ENCODE peak calls at places on chromosomes 12 and 14, in eight cellular contexts. N is T-helper 2 cell treated with Interferon-gamma antibody and Interleukin-4, amounts not matched to agents 5 μg/mL and 100 μg/mL, for 36 hours; S is fibroblast of pulmonary artery; V is GM23338; I is KBM-7; O is left cardiac atrium; E is cardiac fibroblast; Z is germinal center. C is an unnamed sample.

GRCh38 chr14:91419044-91419397 is 1.4 kb upstream of the CCDC88C start:
- DNase-seq in N (peak), Z (no peak), I (no peak), S (no peak), E (no peak), O (no peak), V (no peak), C (no peak)

GRCh38 chr14:72476657-72477499 is 417.0 kb downstream of the DPF3 start:
- DNase-seq in I (peak), N (peak), S (peak), E (peak), Z (peak), V (peak), O (peak), C (no peak)

GRCh38 chr14:100237735-100238418 is 1.1 kb upstream of the YY1 start:
- DNase-seq in V (peak), S (peak), I (peak), N (peak), E (peak), O (peak), Z (no peak), C (no peak)

GRCh38 chr14:33851931-33852330 is 98.9 kb downstream of the EGLN3 start:
- DNase-seq in O (no peak), I (no peak), V (peak), N (no peak), E (no peak), Z (no peak), S (no peak), C (no peak)

GRCh38 chr12:128637616-128638606 is 185.8 kb downstream of the SLC15A4 start:
- DNase-seq in E (no peak), O (no peak), N (no peak), V (no peak), S (no peak), Z (no peak), I (no peak), C (no peak)

GRCh38 chr14:104187931-104188726 is 49.7 kb downstream of the KIF26A start:
- DNase-seq in I (no peak), Z (no peak), V (peak), O (no peak), N (no peak), E (no peak), S (no peak), C (no peak)

GRCh38 chr14:61569783-61570182 is 125.5 kb upstream of the HIF1A start:
- DNase-seq in I (peak), N (peak), E (peak), S (peak), O (peak), V (no peak), Z (no peak), C (peak)

GRCh38 chr14:55107766-55108554 is 21.1 kb upstream of the LGALS3 start:
- DNase-seq in I (peak), E (peak), V (no peak), O (peak), Z (no peak), S (peak), N (peak), C (peak)

GRCh38 chr14:102140027-102140749 is 491 bp downstream of the WDR20 start:
- DNase-seq in N (peak), S (peak), Z (peak), E (peak), I (peak), O (peak), V (peak), C (peak)

GRCh38 chr14:53634793-53635192 is 321.8 kb downstream of the BMP4 start:
- DNase-seq in O (no peak), I (no peak), N (no peak), Z (no peak), S (no peak), V (no peak), E (no peak), C (no peak)

GRCh38 chr14:67285876-67286452 is 44.7 kb downstream of the PALS1 start:
- DNase-seq in O (no peak), Z (peak), N (no peak), V (peak), E (peak), I (peak), S (peak), C (no peak)

GRCh38 chr12:12405882-12406281 is 49.0 kb downstream of the BORCS5 start:
- DNase-seq in I (no peak), O (no peak), Z (no peak), S (no peak), N (no peak), E (no peak), V (no peak), C (no peak)

GRCh38 chr12:108729612-108730336 is 1.5 kb downstream of the CORO1C start:
- DNase-seq in Z (no peak), N (no peak), V (no peak), E (peak), I (no peak), S (peak), O (no peak), C (peak)

GRCh38 chr12:73106896-73107295 is 834.7 kb downstream of the TRHDE start:
- DNase-seq in S (no peak), O (no peak), V (no peak), Z (no peak), I (no peak), N (no peak), E (no peak), C (no peak)

GRCh38 chr12:109902866-109903265 is 2.8 kb downstream of the TCHP start:
- DNase-seq in E (no peak), I (no peak), S (no peak), V (peak), N (no peak), O (no peak), Z (no peak), C (no peak)

GRCh38 chr12:41345071-41345470 is 157.0 kb downstream of the PDZRN4 start:
- DNase-seq in O (no peak), S (no peak), E (no peak), V (no peak), I (no peak), N (no peak), Z (no peak), C (no peak)

GRCh38 chr14:74015178-74015577 is 3.9 kb downstream of the ENTPD5 start:
- DNase-seq in V (no peak), O (no peak), N (no peak), Z (no peak), I (peak), S (no peak), E (no peak), C (no peak)

GRCh38 chr14:29461131-29461530 is 466.5 kb downstream of the PRKD1 start:
- DNase-seq in V (no peak), S (no peak), Z (no peak), N (no peak), E (no peak), O (no peak), I (no peak), C (no peak)

GRCh38 chr12:29429999-29430698 is 49.2 kb upstream of the ERGIC2 start:
- DNase-seq in Z (no peak), V (no peak), N (no peak), I (no peak), S (no peak), E (no peak), O (no peak), C (no peak)

GRCh38 chr14:79543966-79544365 is 667.3 kb downstream of the DIO2 start:
- DNase-seq in E (peak), Z (no peak), I (no peak), V (peak), S (peak), N (no peak), O (no peak), C (no peak)

GRCh38 chr12:67681145-67681778 is 32.7 kb downstream of the DYRK2 start:
- DNase-seq in O (no peak), E (peak), V (no peak), I (no peak), S (peak), N (no peak), Z (no peak), C (no peak)

GRCh38 chr12:108671110-108671509 is 37.4 kb upstream of the SELPLG start:
- DNase-seq in Z (no peak), N (no peak), I (peak), V (no peak), E (no peak), S (no peak), O (no peak), C (no peak)

GRCh38 chr14:50998612-50999011 is 54.3 kb upstream of the PYGL start:
- DNase-seq in I (no peak), E (no peak), Z (no peak), N (no peak), S (no peak), O (no peak), V (no peak), C (no peak)

GRCh38 chr14:22656945-22657711 is 13.0 kb upstream of the OR6J1 start:
- DNase-seq in N (no peak), S (peak), O (no peak), Z (no peak), E (peak), I (no peak), V (no peak), C (no peak)

GRCh38 chr14:64979336-64980074 is 7.2 kb upstream of the FNTB start:
- DNase-seq in V (peak), O (no peak), I (no peak), S (no peak), Z (no peak), N (no peak), E (peak), C (no peak)

GRCh38 chr14:28656704-28657255 is 109.8 kb upstream of the FOXG1 start:
- DNase-seq in V (no peak), E (no peak), I (no peak), O (no peak), S (no peak), N (no peak), Z (no peak), C (no peak)

GRCh38 chr12:121637231-121637914 is 11.0 kb downstream of the ORAI1 start:
- DNase-seq in N (peak), O (no peak), S (no peak), I (no peak), Z (peak), V (no peak), E (no peak), C (peak)

GRCh38 chr14:35682802-35683201 is 126.3 kb downstream of the RALGAPA1 start:
- DNase-seq in I (no peak), S (no peak), Z (no peak), V (no peak), E (no peak), O (no peak), N (no peak), C (no peak)

GRCh38 chr12:116125084-116125483 is 152.4 kb downstream of the MED13L start:
- DNase-seq in E (no peak), O (no peak), N (no peak), V (no peak), S (no peak), I (no peak), Z (no peak), C (no peak)

GRCh38 chr14:102540310-102541028 is 30.9 kb upstream of the ANKRD9 start:
- DNase-seq in E (peak), V (no peak), O (no peak), S (peak), I (no peak), Z (no peak), N (no peak), C (no peak)

GRCh38 chr14:104107611-104108569 is 22.4 kb downstream of the ASPG start:
- DNase-seq in S (no peak), N (no peak), Z (no peak), V (no peak), E (no peak), O (peak), I (no peak), C (no peak)

GRCh38 chr14:47442206-47442605 is 233.2 kb downstream of the MDGA2 start:
- DNase-seq in O (no peak), N (no peak), Z (no peak), I (peak), V (peak), S (peak), E (peak), C (no peak)

GRCh38 chr12:64656429-64656828 is 46.1 kb downstream of the RASSF3 start:
- DNase-seq in E (no peak), V (no peak), N (no peak), O (no peak), S (no peak), Z (no peak), I (no peak), C (no peak)

GRCh38 chr14:74792249-74793039 is 29.3 kb downstream of the YLPM1 start:
- DNase-seq in O (no peak), I (peak), N (no peak), E (peak), V (peak), S (peak), Z (no peak), C (no peak)

C was measured in GF-D8.